ENCODE peak calls at places on chromosome 12, in four cellular contexts. One of them, this sample, is unnamed.

GRCh38 chr12:21815306-21816062 is 41.0 kb upstream of the KCNJ8 start:
- DNase-seq in OCI-LY7: no peak
- DNase-seq in HCT116: no peak
- DNase-seq in hepatocyte: no peak
- DNase-seq in this sample: no peak

GRCh38 chr12:1117970-1118563 is 127.0 kb downstream of the ERC1 start:
- DNase-seq in OCI-LY7: peak
- DNase-seq in hepatocyte: peak
- DNase-seq in HCT116: peak
- DNase-seq in this sample: peak

GRCh38 chr12:117100851-117101673 is 1.8 kb upstream of the TESC start:
- DNase-seq in OCI-LY7: peak
- DNase-seq in hepatocyte: no peak
- DNase-seq in HCT116: no peak
- DNase-seq in this sample: no peak

GRCh38 chr12:75592086-75592485 is 80.7 kb upstream of the KRR1 start:
- DNase-seq in hepatocyte: no peak
- DNase-seq in HCT116: no peak
- DNase-seq in OCI-LY7: no peak
- DNase-seq in this sample: no peak

GRCh38 chr12:67299526-67299925 is 30.4 kb downstream of the CAND1 start:
- DNase-seq in hepatocyte: no peak
- DNase-seq in HCT116: no peak
- DNase-seq in OCI-LY7: no peak
- DNase-seq in this sample: no peak

GRCh38 chr12:68414988-68415387 is 82.8 kb upstream of the MDM1 start:
- DNase-seq in HCT116: no peak
- DNase-seq in hepatocyte: no peak
- DNase-seq in OCI-LY7: no peak
- DNase-seq in this sample: no peak

GRCh38 chr12:6697584-6698351 is 2.8 kb downstream of the PIANP start:
- DNase-seq in HCT116: peak
- DNase-seq in OCI-LY7: peak
- DNase-seq in hepatocyte: peak
- DNase-seq in this sample: no peak

GRCh38 chr12:88237954-88238353 is 95.8 kb downstream of the TMTC3 start:
- DNase-seq in hepatocyte: no peak
- DNase-seq in OCI-LY7: no peak
- DNase-seq in HCT116: peak
- DNase-seq in this sample: no peak

GRCh38 chr12:11171953-11172675 is 1.1 kb downstream of the SMIM10L1 start:
- DNase-seq in HCT116: no peak
- DNase-seq in OCI-LY7: no peak
- DNase-seq in hepatocyte: peak
- DNase-seq in this sample: peak

GRCh38 chr12:119236372-119236771 is 57.6 kb downstream of the HSPB8 start:
- DNase-seq in HCT116: no peak
- DNase-seq in hepatocyte: no peak
- DNase-seq in OCI-LY7: no peak
- DNase-seq in this sample: no peak

GRCh38 chr12:57142727-57143126 is 4.7 kb downstream of the LRP1-AS start:
- DNase-seq in hepatocyte: no peak
- DNase-seq in HCT116: no peak
- DNase-seq in OCI-LY7: no peak
- DNase-seq in this sample: no peak

GRCh38 chr12:111438501-111438900 is 32.8 kb downstream of the SH2B3 start:
- DNase-seq in OCI-LY7: peak
- DNase-seq in hepatocyte: peak
- DNase-seq in HCT116: no peak
- DNase-seq in this sample: no peak

GRCh38 chr12:54262403-54262925 is 17.5 kb downstream of the CBX5 start:
- DNase-seq in hepatocyte: peak
- DNase-seq in HCT116: no peak
- DNase-seq in OCI-LY7: no peak
- DNase-seq in this sample: no peak

GRCh38 chr12:116302200-116303075 is 24.9 kb upstream of the MED13L start:
- DNase-seq in OCI-LY7: no peak
- DNase-seq in HCT116: no peak
- DNase-seq in hepatocyte: no peak
- DNase-seq in this sample: no peak

GRCh38 chr12:78951746-78952532 is 87.4 kb downstream of the SYT1 start:
- DNase-seq in HCT116: no peak
- DNase-seq in hepatocyte: no peak
- DNase-seq in OCI-LY7: no peak
- DNase-seq in this sample: no peak

GRCh38 chr12:69392146-69392928 is 32.8 kb downstream of the YEATS4 start:
- DNase-seq in OCI-LY7: no peak
- DNase-seq in HCT116: no peak
- DNase-seq in hepatocyte: no peak
- DNase-seq in this sample: no peak

GRCh38 chr12:62771828-62772227 is 163.1 kb downstream of the PPM1H start:
- DNase-seq in OCI-LY7: no peak
- DNase-seq in HCT116: no peak
- DNase-seq in hepatocyte: no peak
- DNase-seq in this sample: no peak

DNA sequence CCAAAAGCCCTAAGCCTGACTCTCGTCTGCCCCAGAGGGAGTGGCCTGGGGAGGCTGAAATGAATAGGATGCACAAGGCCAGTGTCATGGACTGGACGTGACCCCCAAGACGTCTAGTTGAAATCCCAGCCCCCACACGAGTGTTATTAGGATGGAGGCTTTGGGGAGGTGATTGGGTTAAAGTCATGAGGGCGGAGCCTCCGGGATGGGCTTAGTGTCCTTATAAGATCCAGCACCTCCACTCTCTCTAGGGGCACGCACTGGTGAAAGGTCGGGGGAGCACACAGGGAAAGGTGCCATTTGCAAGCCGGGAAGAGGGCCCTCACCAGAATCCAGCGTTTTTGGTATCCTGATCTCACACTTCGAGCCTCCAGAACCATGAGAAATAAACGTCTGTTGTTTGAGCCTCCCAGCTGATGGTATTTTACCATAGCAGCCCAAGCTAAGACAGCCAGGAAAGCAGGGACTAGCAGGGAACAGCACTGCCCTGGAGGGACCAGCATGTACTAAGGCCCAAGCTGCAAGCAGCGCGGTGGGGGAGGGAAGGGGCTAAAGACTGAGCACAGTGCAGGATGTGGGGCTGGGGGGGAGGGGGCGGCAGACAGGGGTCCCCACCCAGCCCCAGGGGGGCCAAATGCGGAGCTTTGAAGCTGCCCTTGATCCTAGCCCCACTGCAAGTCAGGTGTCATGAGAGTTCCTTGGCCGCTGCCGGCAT is 78.3 kb upstream of the NCOR2 start:
- DNase-seq in hepatocyte: no peak
- DNase-seq in HCT116: no peak
- DNase-seq in OCI-LY7: no peak
- DNase-seq in this sample: no peak
- H3K27ac ChIP-seq in hepatocyte: no peak
- H3K27ac ChIP-seq in HCT116: no peak
- H3K27ac ChIP-seq in OCI-LY7: no peak
- H3K27ac ChIP-seq in this sample: no peak

GRCh38 chr12:16189849-16190248 is 87.6 kb downstream of the SLC15A5 start:
- DNase-seq in HCT116: no peak
- DNase-seq in hepatocyte: peak
- DNase-seq in OCI-LY7: peak
- DNase-seq in this sample: peak
- TF ChIP-seq CTCF in HCT116: no peak
- TF ChIP-seq CTCF in hepatocyte: peak
- TF ChIP-seq CTCF in OCI-LY7: peak
- TF ChIP-seq CTCF in this sample: peak

GRCh38 chr12:105106621-105107020 is 910 bp upstream of the WASHC4 start:
- DNase-seq in hepatocyte: no peak
- DNase-seq in OCI-LY7: no peak
- DNase-seq in HCT116: no peak
- DNase-seq in this sample: no peak

GRCh38 chr12:105107176-105107496 is 395 bp upstream of the WASHC4 start:
- DNase-seq in hepatocyte: no peak
- DNase-seq in HCT116: peak
- DNase-seq in OCI-LY7: no peak
- DNase-seq in this sample: no peak

GRCh38 chr12:105104762-105105161 is 2.8 kb upstream of the WASHC4 start:
- DNase-seq in HCT116: no peak
- DNase-seq in hepatocyte: no peak
- DNase-seq in OCI-LY7: no peak
- DNase-seq in this sample: no peak

GRCh38 chr12:105109465-105110212 is 2.1 kb downstream of the WASHC4 start:
- DNase-seq in OCI-LY7: peak
- DNase-seq in hepatocyte: peak
- DNase-seq in HCT116: no peak
- DNase-seq in this sample: peak

DNA sequence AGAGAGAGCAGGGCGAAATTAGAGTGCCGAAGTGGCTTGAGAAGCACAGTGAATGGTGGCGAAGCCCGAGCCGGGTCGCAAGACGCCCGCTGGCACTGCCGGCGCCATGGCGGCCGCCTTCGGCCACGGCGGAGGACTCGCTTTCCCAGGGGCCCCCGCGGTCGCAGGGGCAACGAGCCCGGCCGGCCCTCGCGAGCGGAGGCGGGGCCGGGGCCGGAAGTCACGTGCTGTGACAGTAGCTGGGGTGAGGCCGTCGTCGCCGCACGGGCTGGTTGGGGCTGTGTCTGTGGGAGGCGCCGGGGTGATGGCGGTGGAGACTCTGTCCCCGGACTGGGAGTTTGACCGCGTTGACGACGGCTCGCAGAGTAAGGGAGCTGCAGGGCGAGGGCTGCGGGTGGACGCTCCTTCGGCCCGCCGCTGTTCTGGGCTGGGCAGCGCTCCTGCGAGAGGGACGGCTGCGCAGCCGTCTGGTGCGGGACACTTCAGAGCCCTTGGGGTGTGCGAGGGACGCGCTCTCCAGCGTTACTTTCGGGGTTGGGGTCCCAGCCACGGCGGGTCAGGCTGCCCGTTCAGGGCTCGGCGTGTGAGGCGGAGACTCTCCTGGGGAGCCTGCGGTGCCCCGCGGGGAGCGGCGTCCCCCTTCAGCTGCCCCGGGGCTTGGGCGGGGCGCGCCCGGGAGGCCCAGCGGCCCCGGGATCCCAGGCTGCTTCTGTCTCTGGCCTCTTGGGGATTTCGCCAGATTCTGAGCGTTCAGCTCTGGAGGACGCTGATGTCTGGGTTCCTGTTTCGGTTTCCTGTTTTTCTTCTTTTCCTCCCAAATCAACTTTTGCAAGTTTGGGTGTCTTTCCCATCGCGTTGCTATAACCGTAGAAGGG is at the start of gene WASHC4:
- DNase-seq in OCI-LY7: peak
- DNase-seq in HCT116: peak
- DNase-seq in hepatocyte: peak
- DNase-seq in this sample: peak
- TF ChIP-seq EZH2phosphoT487 in OCI-LY7: no peak
- TF ChIP-seq EZH2phosphoT487 in HCT116: no peak
- TF ChIP-seq EZH2phosphoT487 in hepatocyte: no peak
- TF ChIP-seq EZH2phosphoT487 in this sample: no peak

GRCh38 chr12:48122065-48122834 is 3.1 kb downstream of the PFKM start:
- DNase-seq in OCI-LY7: no peak
- DNase-seq in hepatocyte: no peak
- DNase-seq in HCT116: no peak
- DNase-seq in this sample: no peak
- H3K27ac ChIP-seq in OCI-LY7: no peak
- H3K27ac ChIP-seq in hepatocyte: no peak
- H3K27ac ChIP-seq in HCT116: no peak
- H3K27ac ChIP-seq in this sample: no peak

GRCh38 chr12:2739832-2740641 is 54.7 kb upstream of the FKBP4 start:
- DNase-seq in HCT116: no peak
- DNase-seq in hepatocyte: peak
- DNase-seq in OCI-LY7: peak
- DNase-seq in this sample: no peak
- TF ChIP-seq CTCF in HCT116: peak
- TF ChIP-seq CTCF in hepatocyte: peak
- TF ChIP-seq CTCF in OCI-LY7: peak
- TF ChIP-seq CTCF in this sample: peak

GRCh38 chr12:50845021-50845647 is 2.4 kb downstream of the TMPRSS12 start:
- DNase-seq in HCT116: no peak
- DNase-seq in OCI-LY7: no peak
- DNase-seq in hepatocyte: no peak
- DNase-seq in this sample: no peak

GRCh38 chr12:50842637-50843493 is at the start of gene TMPRSS12:
- DNase-seq in hepatocyte: peak
- DNase-seq in OCI-LY7: no peak
- DNase-seq in HCT116: no peak
- DNase-seq in this sample: no peak

GRCh38 chr12:50839032-50839431 is 3.7 kb upstream of the TMPRSS12 start:
- DNase-seq in OCI-LY7: no peak
- DNase-seq in HCT116: no peak
- DNase-seq in hepatocyte: no peak
- DNase-seq in this sample: no peak

GRCh38 chr12:50841654-50842531 is 833 bp upstream of the TMPRSS12 start:
- DNase-seq in OCI-LY7: no peak
- DNase-seq in hepatocyte: no peak
- DNase-seq in HCT116: no peak
- DNase-seq in this sample: no peak

GRCh38 chr12:50840809-50841487 is 1.8 kb upstream of the TMPRSS12 start:
- DNase-seq in OCI-LY7: no peak
- DNase-seq in hepatocyte: no peak
- DNase-seq in HCT116: no peak
- DNase-seq in this sample: no peak
- TF ChIP-seq EZH2phosphoT487 in OCI-LY7: no peak
- TF ChIP-seq EZH2phosphoT487 in hepatocyte: no peak
- TF ChIP-seq EZH2phosphoT487 in HCT116: no peak
- TF ChIP-seq EZH2phosphoT487 in this sample: no peak

GRCh38 chr12:49877066-49877465 is 26.6 kb downstream of the FAIM2 start:
- DNase-seq in OCI-LY7: no peak
- DNase-seq in HCT116: no peak
- DNase-seq in hepatocyte: no peak
- DNase-seq in this sample: no peak

GRCh38 chr12:49876070-49876469 is 27.6 kb downstream of the FAIM2 start:
- DNase-seq in hepatocyte: no peak
- DNase-seq in HCT116: no peak
- DNase-seq in OCI-LY7: no peak
- DNase-seq in this sample: no peak

GRCh38 chr12:49874142-49874897 is 29.4 kb downstream of the FAIM2 start:
- DNase-seq in OCI-LY7: no peak
- DNase-seq in hepatocyte: peak
- DNase-seq in HCT116: no peak
- DNase-seq in this sample: no peak

GRCh38 chr12:49873361-49873934 is 30.3 kb downstream of the FAIM2 start:
- DNase-seq in OCI-LY7: no peak
- DNase-seq in hepatocyte: no peak
- DNase-seq in HCT116: no peak
- DNase-seq in this sample: no peak

GRCh38 chr12:49875115-49875720 is 28.5 kb downstream of the FAIM2 start:
- DNase-seq in OCI-LY7: no peak
- DNase-seq in HCT116: no peak
- DNase-seq in hepatocyte: no peak
- DNase-seq in this sample: no peak
- H3K27ac ChIP-seq in OCI-LY7: no peak
- H3K27ac ChIP-seq in HCT116: no peak
- H3K27ac ChIP-seq in hepatocyte: no peak
- H3K27ac ChIP-seq in this sample: no peak

DNA sequence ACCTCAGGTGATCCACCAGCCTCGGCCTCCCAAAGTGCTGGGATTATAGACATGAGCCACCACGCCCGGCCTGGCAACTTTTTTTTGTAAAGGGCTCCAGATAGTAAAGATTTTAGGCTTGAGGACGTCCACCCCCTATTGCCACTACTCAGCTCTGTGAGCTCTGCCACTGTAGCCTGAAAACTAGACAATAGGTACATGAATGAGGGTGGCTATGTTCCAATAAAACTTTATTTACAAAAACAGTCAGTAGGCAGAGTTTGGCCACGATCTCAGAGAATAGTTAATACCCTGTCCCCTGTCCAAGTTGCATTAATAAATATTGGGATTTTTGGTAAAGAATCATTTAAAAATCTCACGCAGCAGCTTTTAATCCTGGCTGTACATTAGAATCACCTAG is 90.1 kb downstream of the FOXN4 start:
- DNase-seq in HCT116: no peak
- DNase-seq in hepatocyte: no peak
- DNase-seq in OCI-LY7: no peak
- DNase-seq in this sample: no peak
- TF ChIP-seq CTCF in HCT116: no peak
- TF ChIP-seq CTCF in hepatocyte: no peak
- TF ChIP-seq CTCF in OCI-LY7: no peak
- TF ChIP-seq CTCF in this sample: no peak

This sample was measured in MM.1S.